ENCODE peak calls at places on chromosomes 3 and 15, in four cellular contexts. Z is tibial artery; X is IMR-90; B is CD8-positive, alpha-beta memory T cell. L is an unnamed sample.

GRCh38 chr3:100179692-100180349 is 65.5 kb upstream of the FILIP1L start:
- DNase-seq in Z (no peak), X (no peak), B (no peak), L (no peak)

GRCh38 chr15:96333194-96334016 is 2.9 kb downstream of the NR2F2 start:
- DNase-seq in Z (peak; percentile 70), X (no peak), B (no peak), L (peak; percentile 75)

GRCh38 chr3:18370672-18371071 is 54.5 kb downstream of the SATB1 start:
- DNase-seq in Z (no peak), X (no peak), B (no peak), L (no peak)

GRCh38 chr15:56228352-56228751 is 15.3 kb downstream of the RFX7 start:
- DNase-seq in Z (no peak), X (no peak), B (no peak), L (no peak)

GRCh38 chr3:183178833-183179549 is 16.5 kb upstream of the LAMP3 start:
- DNase-seq in Z (no peak), X (no peak), B (peak; percentile 23), L (peak; percentile 54)

GRCh38 chr3:5195605-5196004 is 8.1 kb downstream of the EDEM1 start:
- DNase-seq in Z (no peak), X (no peak), B (no peak), L (no peak)

GRCh38 chr15:91896656-91897055 is 43.1 kb downstream of the SLCO3A1 start:
- DNase-seq in Z (no peak), X (no peak), B (no peak), L (no peak)

GRCh38 chr15:82838096-82838735 is 28.8 kb downstream of the WHAMM start:
- DNase-seq in Z (no peak), X (no peak), B (no peak), L (no peak)

GRCh38 chr3:354433-354832 is 157.9 kb downstream of the CHL1 start:
- DNase-seq in Z (no peak), X (peak; percentile 64), B (no peak), L (peak; percentile 1)

GRCh38 chr3:71710906-71711494 is 14.2 kb downstream of the EIF4E3 start:
- DNase-seq in Z (no peak), X (peak; percentile 66), B (peak; percentile 41), L (peak; percentile 26)

GRCh38 chr15:92421980-92422379 is 28.3 kb downstream of the ST8SIA2 start:
- DNase-seq in Z (no peak), X (peak; percentile 14), B (no peak), L (peak; percentile 46)

GRCh38 chr3:195101927-195102608 is 168.9 kb downstream of the XXYLT1 start:
- DNase-seq in Z (peak; percentile 16), X (no peak), B (no peak), L (no peak)

GRCh38 chr3:149129326-149130123 is at the start of gene HPS3:
- DNase-seq in Z (peak; percentile 95), X (peak; percentile 85), B (peak; percentile 79), L (peak; percentile 87)

GRCh38 chr3:4977889-4978258 is 1.4 kb upstream of the BHLHE40 start:
- DNase-seq in Z (no peak), X (no peak), B (peak; percentile 52), L (no peak)

GRCh38 chr15:97235285-97235985 is 725.1 kb upstream of the ARRDC4 start:
- DNase-seq in Z (no peak), X (peak; percentile 39), B (peak; percentile 5), L (peak; percentile 4)

GRCh38 chr3:58025824-58026579 is 17.8 kb downstream of the FLNB start:
- DNase-seq in Z (no peak), X (peak; percentile 68), B (no peak), L (peak; percentile 49)

GRCh38 chr3:13507791-13508339 is 27.8 kb downstream of the HDAC11 start:
- DNase-seq in Z (peak; percentile 63), X (peak; percentile 13), B (no peak), L (no peak)

GRCh38 chr15:70096975-70097336 is 761 bp downstream of the TLE3 start:
- DNase-seq in Z (no peak), X (no peak), B (no peak), L (no peak)

GRCh38 chr15:40829155-40829554 is 647 bp upstream of the PPP1R14D start:
- DNase-seq in Z (no peak), X (no peak), B (no peak), L (no peak)

GRCh38 chr3:183541738-183542137 is 13.8 kb downstream of the KLHL6 start:
- DNase-seq in Z (no peak), X (no peak), B (no peak), L (no peak)

GRCh38 chr15:40594429-40594836 is 384 bp downstream of the KNL1 start:
- DNase-seq in Z (peak; percentile 70), X (peak; percentile 16), B (no peak), L (no peak)

GRCh38 chr3:156416846-156417581 is 137.9 kb downstream of the SSR3 start:
- DNase-seq in Z (no peak), X (no peak), B (no peak), L (no peak)

GRCh38 chr3:182105875-182106274 is 394.1 kb downstream of the SOX2 start:
- DNase-seq in Z (no peak), X (no peak), B (no peak), L (no peak)

GRCh38 chr3:15638193-15638890 is 36.8 kb downstream of the BTD start:
- DNase-seq in Z (no peak), X (peak; percentile 57), B (no peak), L (no peak)

GRCh38 chr3:54659347-54659746 is 268.5 kb downstream of the LRTM1 start:
- DNase-seq in Z (no peak), X (no peak), B (no peak), L (no peak)

GRCh38 chr15:51312132-51312531 is 26.3 kb downstream of the CYP19A1 start:
- DNase-seq in Z (no peak), X (peak; percentile 71), B (no peak), L (no peak)

GRCh38 chr3:152623286-152623685 is 211.6 kb upstream of the P2RY1 start:
- DNase-seq in Z (no peak), X (no peak), B (no peak), L (no peak)

GRCh38 chr15:82186748-82187415 is 75.7 kb downstream of the EFL1 start:
- DNase-seq in Z (no peak), X (no peak), B (no peak), L (no peak)

GRCh38 chr3:31704651-31705179 is 172.0 kb downstream of the STT3B start:
- DNase-seq in Z (peak; percentile 78), X (peak; percentile 92), B (no peak), L (peak; percentile 14)

GRCh38 chr3:16741890-16742289 is 136.7 kb upstream of the DAZL start:
- DNase-seq in Z (no peak), X (no peak), B (no peak), L (peak; percentile 41)

GRCh38 chr15:90948506-90948905 is 6.2 kb upstream of the RCCD1 start:
- DNase-seq in Z (no peak), X (no peak), B (no peak), L (no peak)

GRCh38 chr3:55579499-55579898 is 92.4 kb upstream of the WNT5A start:
- DNase-seq in Z (no peak), X (peak; percentile 81), B (no peak), L (no peak)

GRCh38 chr3:153163349-153164008 is 1.5 kb downstream of the RAP2B start:
- DNase-seq in Z (no peak), X (peak; percentile 29), B (no peak), L (no peak)

GRCh38 chr15:48653216-48653615 is 7.7 kb upstream of the FBN1 start:
- DNase-seq in Z (no peak), X (no peak), B (no peak), L (no peak)

GRCh38 chr3:40805456-40805855 is 280.7 kb downstream of the ZNF621 start:
- DNase-seq in Z (no peak), X (no peak), B (no peak), L (no peak)

GRCh38 chr15:84819291-84819768 is 2.2 kb downstream of the ALPK3 start:
- DNase-seq in Z (peak; percentile 84), X (no peak), B (no peak), L (no peak)
- H3K4me3 ChIP-seq in Z (peak overlapping the region; percentile 58), X (no peak overlapping the region), B (no peak overlapping the region), L (no peak overlapping the region)

GRCh38 chr3:129180461-129180860 is 3.2 kb downstream of the CNBP start:
- DNase-seq in Z (no peak), X (no peak), B (no peak), L (no peak)
- H3K36me3 ChIP-seq in Z (peaks cover 13% of the 10 kb centered on the region), X (peaks cover 8% of the 10 kb centered on the region), B (peaks cover 8% of the 10 kb centered on the region), L (peaks cover 74% of the 10 kb centered on the region)

DNA sequence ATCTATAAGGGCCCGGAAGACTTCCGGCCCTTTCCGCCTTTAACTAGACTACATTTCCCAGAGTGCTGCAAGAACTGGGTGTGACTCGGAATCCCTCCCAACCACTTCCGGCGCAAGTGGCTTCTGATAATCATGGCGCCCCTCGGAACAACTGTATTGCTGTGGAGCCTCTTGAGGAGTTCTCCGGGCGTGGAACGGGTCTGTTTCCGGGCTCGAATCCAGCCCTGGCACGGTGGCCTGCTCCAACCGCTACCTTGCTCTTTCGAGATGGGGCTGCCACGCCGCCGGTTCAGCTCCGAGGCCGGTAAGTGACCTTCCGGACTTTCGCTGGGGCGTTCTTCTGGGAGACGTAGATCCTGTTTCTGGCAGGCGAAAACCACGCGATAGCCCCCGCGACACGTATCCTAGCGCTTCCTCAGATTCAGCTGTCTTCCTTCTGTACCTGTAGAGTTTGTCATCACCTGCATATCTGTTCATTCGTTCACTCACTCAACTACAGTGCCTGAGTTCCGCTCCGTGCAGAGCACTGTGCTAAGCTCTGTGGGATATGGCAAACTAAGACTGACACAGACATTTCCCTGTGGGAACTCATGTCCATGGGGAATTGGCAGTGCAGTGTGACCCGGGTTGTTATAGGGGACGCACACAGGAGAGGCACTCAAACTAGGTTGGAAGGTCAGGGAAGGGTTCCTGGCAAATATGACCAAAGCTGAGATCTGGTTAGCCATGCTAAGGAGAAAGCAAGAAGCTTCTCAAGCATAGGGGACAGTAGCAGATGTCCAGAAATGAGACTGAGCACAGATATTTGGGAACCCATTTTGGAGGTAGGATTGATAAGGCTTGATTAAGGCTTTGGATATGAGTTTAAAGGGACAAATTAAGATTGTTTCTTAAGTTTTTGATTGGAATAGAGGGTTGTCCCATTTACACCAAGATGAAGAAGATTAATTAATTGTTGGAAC is at the start of gene MRPS22:
- DNase-seq in Z (peak; percentile 87), X (peak; percentile 91), B (peak; percentile 84), L (peak; percentile 82)
- H3K27ac ChIP-seq in Z (peak within 1 kb of the TSS; percentile 80), X (peak within 1 kb of the TSS; percentile 94), B (peak within 1 kb of the TSS; percentile 94), L (peak within 1 kb of the TSS; percentile 79)

DNA sequence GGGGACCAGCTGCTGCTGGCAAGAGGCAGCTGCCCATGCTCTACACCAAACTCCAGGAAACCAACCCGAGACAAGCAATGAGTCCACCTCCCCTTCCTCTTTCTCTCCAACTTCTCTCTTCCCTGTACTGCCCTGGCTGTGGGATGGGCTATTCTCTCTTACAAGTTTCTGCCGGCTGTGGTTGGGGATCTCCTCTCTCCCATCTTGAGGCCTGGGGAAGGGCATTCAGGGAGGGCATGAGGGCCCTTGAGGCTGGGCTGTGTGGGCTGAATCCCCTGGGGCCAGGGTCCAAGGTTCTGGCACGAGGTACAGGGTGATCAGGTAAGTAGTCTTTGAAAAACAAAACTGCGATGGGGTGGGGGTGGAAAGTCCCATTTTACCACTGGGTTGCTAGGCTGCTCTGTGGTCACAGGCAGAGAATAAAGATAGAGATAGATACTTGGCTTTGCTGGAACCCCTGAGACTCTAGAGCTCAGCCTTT is 32.3 kb upstream of the CTSH start:
- DNase-seq in Z (no peak), X (no peak), B (no peak), L (no peak)
- H3K4me3 ChIP-seq in Z (no peak overlapping the region), X (no peak overlapping the region), B (no peak overlapping the region), L (no peak overlapping the region)

L was measured in SJSA1.